ENCODE peak calls at places on chromosomes 11 and 22, in four cellular contexts. C, P, B and X are unnamed samples.

GRCh38 chr11:72719144-72719543 is 33.1 kb downstream of the ARAP1 start:
- DNase-seq in B (peak), C (no peak), P (no peak), X (no peak)

GRCh38 chr11:101428918-101429317 is 154.9 kb downstream of the TRPC6 start:
- DNase-seq in C (no peak), B (peak), P (no peak), X (peak)

GRCh38 chr11:86174101-86175046 is 70.2 kb upstream of the EED start:
- DNase-seq in B (peak), P (no peak), C (no peak), X (no peak)

GRCh38 chr11:12117200-12117995 is 7.0 kb downstream of the MICAL2 start:
- DNase-seq in B (peak), P (no peak), C (no peak), X (no peak)

GRCh38 chr22:18031670-18032454 is 7.5 kb upstream of the MICAL3 start:
- DNase-seq in B (peak), C (no peak), P (no peak), X (no peak)

GRCh38 chr22:39731881-39732555 is 161.5 kb downstream of the CACNA1I start:
- DNase-seq in C (no peak), B (no peak), P (peak), X (no peak)

GRCh38 chr11:132904566-132904965 is 627.7 kb downstream of the OPCML start:
- DNase-seq in P (no peak), B (no peak), C (no peak), X (no peak)

GRCh38 chr11:18075444-18075843 is 29.4 kb upstream of the TPH1 start:
- DNase-seq in P (no peak), B (no peak), C (no peak), X (no peak)

GRCh38 chr11:17714870-17715269 is 4.5 kb upstream of the MYOD1 start:
- DNase-seq in P (no peak), B (no peak), C (no peak), X (no peak)

GRCh38 chr11:69512136-69512535 is 30.7 kb downstream of the LINC01488 start:
- DNase-seq in B (no peak), C (no peak), P (no peak), X (no peak)

GRCh38 chr11:104581246-104581980 is 316.8 kb downstream of the CASP12 start:
- DNase-seq in C (peak), B (no peak), P (no peak), X (no peak)

GRCh38 chr22:38715852-38716251 is 10.1 kb downstream of the GTPBP1 start:
- DNase-seq in B (no peak), C (no peak), P (no peak), X (no peak)

GRCh38 chr11:120170741-120171261 is 32.9 kb upstream of the TRIM29 start:
- DNase-seq in C (no peak), P (peak), B (no peak), X (no peak)

GRCh38 chr11:86180415-86180814 is 64.1 kb upstream of the EED start:
- DNase-seq in C (no peak), B (no peak), P (no peak), X (no peak)

GRCh38 chr11:69486056-69486772 is 4.8 kb downstream of the LINC01488 start:
- DNase-seq in P (no peak), B (no peak), C (no peak), X (no peak)

GRCh38 chr22:45642966-45643365 is 28.7 kb upstream of the ATXN10 start:
- DNase-seq in P (no peak), B (no peak), C (no peak), X (no peak)

GRCh38 chr22:45645526-45646414 is 25.9 kb upstream of the ATXN10 start:
- DNase-seq in B (peak), C (peak), P (peak), X (peak)

GRCh38 chr22:45647532-45648225 is 24.0 kb upstream of the ATXN10 start:
- DNase-seq in P (no peak), B (no peak), C (no peak), X (no peak)

GRCh38 chr22:45644714-45645113 is 26.9 kb upstream of the ATXN10 start:
- DNase-seq in P (no peak), C (no peak), B (no peak), X (no peak)

GRCh38 chr22:45645150-45645525 is 26.5 kb upstream of the ATXN10 start:
- DNase-seq in B (no peak), C (no peak), P (peak), X (no peak)
- H3K4me2 ChIP-seq in B (peak), C (no peak), P (peak), X (peak)

GRCh38 chr11:46271407-46271806 is 6.1 kb upstream of the CREB3L1 start:
- DNase-seq in P (no peak), C (no peak), B (no peak), X (no peak)

GRCh38 chr11:46272816-46273427 is 4.5 kb upstream of the CREB3L1 start:
- DNase-seq in B (peak), C (no peak), P (no peak), X (no peak)

GRCh38 chr11:46271875-46272815 is 5.3 kb upstream of the CREB3L1 start:
- DNase-seq in B (no peak), P (no peak), C (no peak), X (no peak)

GRCh38 chr11:46275964-46276641 is 1.4 kb upstream of the CREB3L1 start:
- DNase-seq in B (no peak), C (no peak), P (no peak), X (no peak)

DNA sequence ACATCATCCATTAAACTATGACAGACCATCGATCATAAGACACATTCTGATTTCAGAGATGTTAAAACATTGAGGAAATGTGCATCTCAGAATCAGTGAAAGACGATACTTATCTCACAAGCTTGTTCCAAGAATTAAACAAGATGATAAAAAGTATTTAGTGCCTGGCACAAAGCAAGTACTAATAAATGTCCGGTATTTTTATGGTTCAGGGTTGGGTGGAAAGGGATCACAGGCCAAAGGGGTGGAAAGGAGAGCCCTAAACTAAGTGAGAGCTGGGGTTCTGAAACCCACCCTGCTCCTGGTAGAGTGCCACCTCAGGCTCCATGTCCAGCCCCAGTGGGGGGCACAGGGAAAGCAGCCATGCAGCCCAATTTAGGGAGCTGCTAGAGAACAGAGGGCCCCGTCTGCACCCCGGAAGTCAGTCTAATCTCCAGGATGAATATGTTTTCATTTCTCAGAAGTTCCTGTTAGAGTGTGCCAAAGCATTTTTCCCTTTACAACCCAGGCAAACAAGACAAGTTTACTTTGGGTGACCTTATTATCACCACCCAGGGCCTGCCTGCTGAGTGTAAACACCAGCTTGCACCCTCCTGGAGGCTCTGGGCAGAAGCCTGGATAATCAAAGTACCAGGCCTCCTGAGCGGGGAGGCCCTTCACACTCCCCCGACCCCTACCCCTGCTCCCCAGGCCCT is 3.8 kb upstream of the CREB3L1 start:
- DNase-seq in C (no peak), B (no peak), P (no peak), X (no peak)
- H2BK15ac ChIP-seq in C (no peak), B (no peak), P (no peak), X (no peak)

GRCh38 chr11:93653080-93653479 is 8.4 kb upstream of the CEP295 start:
- DNase-seq in P (no peak), C (no peak), B (no peak), X (no peak)

GRCh38 chr11:93654266-93654665 is 7.2 kb upstream of the CEP295 start:
- DNase-seq in B (no peak), P (no peak), C (no peak), X (no peak)

GRCh38 chr11:93653566-93653965 is 7.9 kb upstream of the CEP295 start:
- DNase-seq in P (no peak), B (no peak), C (no peak), X (no peak)

GRCh38 chr11:93655581-93656255 is 5.8 kb upstream of the CEP295 start:
- DNase-seq in P (no peak), B (no peak), C (no peak), X (no peak)

GRCh38 chr11:93655047-93655446 is 6.4 kb upstream of the CEP295 start:
- DNase-seq in B (no peak), P (no peak), C (no peak), X (no peak)
- H2BK12ac ChIP-seq in B (no peak), P (no peak), C (no peak), X (no peak)

DNA sequence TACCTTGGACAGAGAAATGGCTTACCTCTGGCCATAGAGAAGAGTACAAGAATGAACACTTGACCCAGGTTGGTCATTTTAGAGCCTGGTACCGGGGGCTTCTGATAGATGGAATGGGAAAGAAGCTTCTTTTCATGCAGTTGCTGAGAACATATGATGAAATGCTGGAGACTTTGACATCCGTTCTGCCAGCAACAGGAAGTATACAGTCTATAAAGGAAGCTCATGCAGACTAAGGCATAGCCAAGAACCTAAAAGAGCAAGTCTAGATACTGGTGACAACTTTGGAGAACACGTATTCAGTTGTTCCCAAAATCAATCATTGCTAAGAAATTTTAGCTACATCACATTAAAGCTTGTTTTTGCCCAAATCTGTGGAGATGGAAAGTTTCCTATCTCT is 894.6 kb downstream of the METTL15 start:
- DNase-seq in B (no peak), P (no peak), C (no peak), X (no peak)
- H3K4me2 ChIP-seq in B (no peak), P (no peak), C (no peak), X (no peak)

GRCh38 chr11:35118906-35119305 is 20.1 kb upstream of the CD44 start:
- DNase-seq in B (no peak), C (no peak), P (no peak), X (no peak)

GRCh38 chr11:35114901-35115687 is 23.9 kb upstream of the CD44 start:
- DNase-seq in C (no peak), P (no peak), B (no peak), X (no peak)

GRCh38 chr11:35115688-35116030 is 23.3 kb upstream of the CD44 start:
- DNase-seq in B (peak), P (no peak), C (no peak), X (no peak)

GRCh38 chr11:35116245-35116644 is 22.7 kb upstream of the CD44 start:
- DNase-seq in C (no peak), B (no peak), P (no peak), X (no peak)

DNA sequence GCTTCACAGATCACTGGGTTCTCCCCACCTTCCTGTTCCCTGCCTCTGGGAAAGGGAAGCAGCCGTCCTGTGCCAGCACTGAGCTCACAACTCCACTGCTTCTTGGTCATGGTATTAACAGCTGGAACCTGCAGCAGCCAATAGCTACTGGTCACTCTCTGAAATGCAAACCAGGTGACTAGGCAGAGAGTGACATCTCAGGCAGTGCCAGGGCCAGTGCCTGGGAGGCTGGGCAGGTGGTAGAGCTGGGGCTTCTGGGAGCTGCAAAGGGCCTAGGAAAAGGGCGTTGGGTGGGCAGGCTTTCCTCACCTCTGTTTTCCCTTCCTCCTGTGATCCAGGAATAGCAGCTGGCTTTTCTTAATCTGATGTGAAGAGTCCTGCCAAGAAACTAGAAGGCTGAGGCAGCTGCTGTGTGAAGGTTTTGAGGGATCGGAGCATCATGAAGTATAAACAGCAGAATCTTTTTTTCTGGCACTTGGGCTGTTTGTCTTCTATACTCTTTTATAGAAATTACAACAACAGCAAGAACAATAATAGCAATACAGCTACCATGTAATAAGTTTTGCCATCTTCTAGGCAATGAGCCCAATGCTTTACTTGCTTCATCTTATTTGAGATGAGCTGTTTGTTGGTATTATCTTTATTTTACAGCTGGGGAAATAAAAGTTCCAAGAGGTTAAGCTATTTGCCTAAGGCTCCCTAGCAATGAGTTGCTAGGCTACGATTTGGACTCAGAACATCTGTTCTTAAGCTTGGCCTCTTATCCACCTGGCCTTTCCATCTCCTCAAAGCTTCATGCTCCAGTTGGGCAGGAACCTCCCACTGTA is 22.0 kb upstream of the CD44 start:
- DNase-seq in P (no peak), B (no peak), C (no peak), X (no peak)
- H2BK15ac ChIP-seq in P (no peak), B (no peak), C (no peak), X (no peak)